ENCODE peak calls at places on chromosomes 11 and 22, in nine cellular contexts. C is A549, G is HCT116, M is SK-N-SH, H is K562, T is GM23338, E is HepG2, V is Panc1, Z is GM12878. L is an unnamed sample.

GRCh38 chr11:44946268-44946667 is 4.4 kb downstream of the TP53I11 start:
- DNase-seq in Z (no peak), C (no peak), T (no peak), M (no peak), H (no peak), V (no peak), G (no peak), E (no peak), L (no peak)

GRCh38 chr11:62980133-62980760 is 4.5 kb downstream of the SLC22A6 start:
- DNase-seq in E (no peak), C (no peak), G (no peak), T (peak), V (no peak), M (no peak), Z (no peak), H (no peak), L (no peak)

GRCh38 chr11:123072279-123072678 is 10.3 kb upstream of the HSPA8 start:
- DNase-seq in E (no peak), Z (no peak), H (no peak), T (no peak), G (no peak), M (no peak), C (no peak), V (no peak), L (no peak)

GRCh38 chr11:77377734-77378133 is 76.2 kb upstream of the GDPD4 start:
- DNase-seq in T (no peak), H (no peak), G (no peak), M (no peak), E (no peak), Z (no peak), V (no peak), C (no peak), L (no peak)

GRCh38 chr11:85737738-85738137 is 51.7 kb upstream of the CCDC89 start:
- DNase-seq in Z (no peak), E (no peak), C (no peak), T (no peak), G (no peak), M (no peak), H (no peak), V (no peak), L (peak)

GRCh38 chr11:2305862-2306823 is 4.3 kb downstream of the TSPAN32 start:
- DNase-seq in Z (no peak), C (no peak), H (no peak), G (no peak), E (no peak), T (no peak), M (peak), V (no peak), L (peak)

GRCh38 chr11:128563308-128563707 is 24.1 kb downstream of the ETS1 start:
- DNase-seq in V (no peak), M (no peak), E (no peak), T (no peak), Z (no peak), H (no peak), G (no peak), C (no peak), L (no peak)

GRCh38 chr11:77752518-77752917 is 68.0 kb downstream of the RSF1 start:
- DNase-seq in Z (no peak), T (peak), E (no peak), M (no peak), H (no peak), C (no peak), V (no peak), G (no peak), L (no peak)

GRCh38 chr11:90911192-90911591 is 688.3 kb upstream of the CHORDC1 start:
- DNase-seq in T (no peak), C (no peak), Z (no peak), H (no peak), E (no peak), M (no peak), G (no peak), V (no peak), L (no peak)

GRCh38 chr11:4044971-4045646 is 49.5 kb upstream of the RRM1 start:
- DNase-seq in E (peak), M (no peak), V (no peak), C (no peak), H (no peak), Z (no peak), T (no peak), G (no peak), L (no peak)

GRCh38 chr11:44223261-44223660 is 86.7 kb downstream of the ALX4 start:
- DNase-seq in C (no peak), G (no peak), H (no peak), E (no peak), M (no peak), V (no peak), Z (no peak), T (no peak), L (no peak)

GRCh38 chr11:79081441-79082124 is 359.2 kb downstream of the TENM4 start:
- DNase-seq in C (no peak), H (no peak), G (no peak), Z (no peak), V (no peak), T (no peak), M (no peak), E (no peak), L (no peak)

GRCh38 chr22:45644714-45645113 is 26.9 kb upstream of the ATXN10 start:
- DNase-seq in Z (no peak), E (no peak), M (no peak), C (no peak), G (no peak), T (no peak), H (no peak), V (no peak), L (no peak)

GRCh38 chr11:78244080-78244479 is 55.4 kb downstream of the USP35 start:
- DNase-seq in V (no peak), Z (no peak), M (no peak), E (no peak), C (no peak), T (no peak), G (no peak), H (no peak), L (no peak)

GRCh38 chr11:20626279-20626678 is 26.9 kb downstream of the SLC6A5 start:
- DNase-seq in E (no peak), G (no peak), H (no peak), Z (no peak), T (no peak), C (no peak), V (no peak), M (no peak), L (no peak)

GRCh38 chr22:37624017-37624365 is 15.4 kb downstream of the GGA1 start:
- DNase-seq in M (no peak), E (no peak), T (no peak), G (no peak), Z (no peak), C (no peak), H (no peak), V (no peak), L (no peak)

GRCh38 chr22:30222321-30222720 is 24.2 kb downstream of the LIF start:
- DNase-seq in C (no peak), V (no peak), G (no peak), H (no peak), E (no peak), T (no peak), M (no peak), Z (no peak), L (no peak)

GRCh38 chr22:29813563-29813962 is 24.5 kb downstream of the ASCC2 start:
- DNase-seq in V (no peak), M (no peak), C (peak), G (peak), H (peak), T (peak), Z (no peak), E (no peak), L (no peak)

GRCh38 chr11:134662629-134663360 is 250.8 kb upstream of the B3GAT1 start:
- DNase-seq in C (no peak), G (no peak), H (no peak), V (no peak), M (no peak), T (no peak), Z (no peak), E (no peak), L (no peak)

GRCh38 chr11:3950996-3951662 is 95.7 kb downstream of the STIM1 start:
- DNase-seq in T (peak), G (no peak), Z (no peak), M (no peak), C (peak), V (no peak), E (peak), H (no peak), L (no peak)

GRCh38 chr11:12223771-12224536 is 113.6 kb downstream of the MICAL2 start:
- DNase-seq in Z (no peak), T (no peak), G (no peak), V (no peak), E (no peak), C (no peak), H (no peak), M (no peak), L (no peak)

GRCh38 chr11:19284881-19285280 is 44.1 kb upstream of the E2F8 start:
- DNase-seq in H (no peak), Z (no peak), M (no peak), E (no peak), V (no peak), C (no peak), T (no peak), G (no peak), L (no peak)

GRCh38 chr11:133122260-133122659 is 410.0 kb downstream of the OPCML start:
- DNase-seq in M (no peak), C (no peak), G (no peak), E (no peak), Z (no peak), V (no peak), H (no peak), T (peak), L (no peak)

GRCh38 chr22:29309332-29310064 is 3.0 kb downstream of the GAS2L1 start:
- DNase-seq in H (peak), G (no peak), E (no peak), T (no peak), V (no peak), C (no peak), M (peak), Z (no peak), L (no peak)

GRCh38 chr11:12066056-12066798 is 44.2 kb upstream of the MICAL2 start:
- DNase-seq in G (peak), H (no peak), M (no peak), T (no peak), V (peak), E (peak), Z (no peak), C (peak), L (no peak)

GRCh38 chr22:35839811-35840739 is 122.4 kb downstream of the APOL5 start:
- DNase-seq in G (peak), T (peak), M (peak), C (peak), Z (no peak), H (peak), E (no peak), V (peak), L (no peak)

GRCh38 chr11:83007909-83008580 is 63.7 kb downstream of the RAB30 start:
- DNase-seq in C (no peak), H (peak), T (peak), E (peak), G (no peak), V (no peak), M (peak), Z (no peak), L (no peak)

GRCh38 chr11:108947654-108948570 is 283.0 kb downstream of the DDX10 start:
- DNase-seq in E (no peak), T (no peak), C (peak), Z (no peak), G (no peak), M (no peak), H (no peak), V (no peak), L (no peak)

GRCh38 chr22:38704568-38705234 is 1.0 kb upstream of the GTPBP1 start:
- DNase-seq in T (no peak), G (no peak), Z (no peak), H (no peak), E (peak), V (no peak), M (no peak), C (no peak), L (no peak)

GRCh38 chr22:20117656-20118571 is 888 bp upstream of the TRMT2A start:
- DNase-seq in T (peak), M (no peak), E (no peak), G (no peak), Z (no peak), C (no peak), V (no peak), H (peak), L (peak)

GRCh38 chr22:37263966-37264887 is 18.1 kb upstream of the CYTH4 start:
- DNase-seq in C (peak), H (no peak), E (no peak), G (no peak), Z (no peak), V (no peak), T (no peak), M (no peak), L (no peak)

GRCh38 chr22:23403152-23403719 is 176.9 kb downstream of the IGLL1 start:
- DNase-seq in E (no peak), C (no peak), T (no peak), G (no peak), H (peak), Z (no peak), M (no peak), V (no peak), L (no peak)

GRCh38 chr11:6968816-6969215 is 42.6 kb downstream of the ZNF215 start:
- DNase-seq in G (no peak), V (no peak), E (no peak), Z (no peak), T (no peak), M (no peak), C (no peak), H (no peak), L (no peak)

GRCh38 chr11:45485070-45485716 is 180.2 kb downstream of the CHST1 start:
- DNase-seq in H (no peak), G (peak), E (peak), T (peak), V (no peak), M (no peak), Z (no peak), C (no peak), L (no peak)

GRCh38 chr11:128453444-128454336 is 133.7 kb downstream of the ETS1 start:
- DNase-seq in M (no peak), C (no peak), H (no peak), E (no peak), Z (no peak), V (peak), T (no peak), G (no peak), L (no peak)

GRCh38 chr11:104830508-104830907 is 67.8 kb downstream of the CASP12 start:
- DNase-seq in V (no peak), G (no peak), E (no peak), Z (no peak), T (no peak), H (no peak), C (no peak), M (no peak), L (no peak)

GRCh38 chr22:31098633-31099110 is 8.7 kb downstream of the SELENOM start:
- DNase-seq in T (peak), M (peak), H (peak), G (no peak), V (no peak), C (no peak), E (no peak), Z (no peak), L (no peak)

GRCh38 chr11:128678017-128678416 is 15.9 kb upstream of the FLI1 start:
- DNase-seq in Z (no peak), G (no peak), H (no peak), T (no peak), V (no peak), E (no peak), M (no peak), C (no peak), L (no peak)

GRCh38 chr11:33928564-33928963 is 36.7 kb upstream of the LMO2 start:
- DNase-seq in G (no peak), M (no peak), H (no peak), C (no peak), Z (no peak), E (no peak), V (no peak), T (no peak), L (no peak)

GRCh38 chr11:33933607-33934006 is 41.7 kb upstream of the LMO2 start:
- DNase-seq in T (no peak), H (no peak), E (no peak), C (no peak), G (no peak), Z (no peak), V (no peak), M (no peak), L (no peak)

GRCh38 chr11:33932721-33933120 is 40.8 kb upstream of the LMO2 start:
- DNase-seq in E (no peak), G (no peak), M (no peak), T (no peak), H (peak), V (no peak), Z (no peak), C (no peak), L (no peak)

GRCh38 chr11:33931032-33931431 is 39.2 kb upstream of the LMO2 start:
- DNase-seq in Z (no peak), C (no peak), E (no peak), T (no peak), M (no peak), G (no peak), V (no peak), H (no peak), L (no peak)

GRCh38 chr11:33930317-33931021 is 38.6 kb upstream of the LMO2 start:
- DNase-seq in G (no peak), H (no peak), E (no peak), T (no peak), M (no peak), C (no peak), V (no peak), Z (no peak), L (peak)
- TF ChIP-seq REST in G (no peak), H (no peak), E (no peak), T (no peak), M (no peak), C (no peak), V (no peak), Z (no peak), L (peak)

DNA sequence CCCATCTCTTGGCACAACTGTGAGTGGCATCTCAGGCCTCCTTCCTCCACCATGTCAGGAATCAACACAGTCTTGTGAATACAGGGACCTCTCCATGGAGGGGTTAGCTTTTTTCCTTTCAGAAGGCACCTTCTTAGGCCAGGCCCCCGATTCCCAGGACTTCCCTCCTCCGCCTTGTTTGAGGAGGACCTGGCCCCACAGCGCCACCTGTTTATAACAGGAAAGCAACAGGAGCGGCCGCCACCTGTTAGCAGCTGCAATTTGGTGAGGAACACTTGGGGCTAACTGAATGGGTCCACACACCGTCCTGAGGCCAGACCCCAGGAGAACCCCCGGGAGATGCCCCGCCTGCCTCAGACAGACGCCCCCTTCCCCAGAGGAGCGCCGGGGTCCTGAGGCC is 3.8 kb upstream of the PKP3 start:
- DNase-seq in E (peak), V (no peak), M (no peak), T (peak), H (peak), Z (no peak), C (no peak), G (peak), L (no peak)
- TF ChIP-seq CTCF in E (peak), V (no peak), M (no peak), T (peak), H (peak), Z (no peak), C (no peak), G (peak), L (no peak)

DNA sequence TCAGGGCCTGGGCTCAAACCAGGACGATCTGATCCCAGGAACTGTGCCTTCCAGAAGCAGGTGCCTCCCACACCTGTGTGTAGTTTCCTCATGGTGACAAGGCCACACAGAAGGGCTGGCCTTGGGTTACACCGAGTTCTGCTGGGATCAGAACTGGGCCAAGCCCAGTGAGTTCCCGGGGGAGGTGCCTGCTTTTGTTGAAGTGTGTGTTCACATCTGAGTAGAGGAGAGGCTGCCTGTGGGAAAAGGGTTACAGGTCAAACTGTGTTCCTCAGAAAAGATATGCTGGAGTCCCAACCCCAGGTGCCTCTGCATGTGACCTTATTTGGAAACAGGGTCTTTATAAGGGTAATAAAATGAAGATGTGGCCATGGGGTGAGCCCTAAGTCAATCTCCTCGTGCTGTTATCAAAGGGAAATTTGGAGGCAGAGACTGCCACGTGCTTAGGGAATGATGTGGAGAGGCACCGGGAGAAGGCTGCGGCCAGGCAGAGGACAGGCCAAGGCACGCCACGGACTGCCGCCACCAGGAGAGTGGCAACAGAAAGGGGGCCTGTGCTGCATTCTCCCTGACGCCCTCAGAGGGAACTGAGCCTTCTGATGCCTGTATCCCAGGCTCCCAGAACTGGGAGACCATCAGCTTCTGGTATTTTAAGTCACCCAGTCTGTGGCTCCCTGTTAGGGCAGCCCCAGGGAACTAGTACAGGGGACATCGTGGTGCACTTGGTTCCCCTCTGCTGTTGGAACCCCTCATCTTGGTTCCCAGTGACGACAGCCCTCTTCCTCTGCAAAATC is 158.8 kb downstream of the CACNA1I start:
- DNase-seq in E (no peak), M (no peak), H (no peak), V (no peak), C (no peak), Z (no peak), T (no peak), G (no peak), L (no peak)
- H3K4me3 ChIP-seq in E (no peak), M (no peak), H (no peak), V (no peak), C (no peak), Z (no peak), T (no peak), G (no peak), L (no peak)

GRCh38 chr11:5593146-5593545 is 3.3 kb upstream of the TRIM6 start:
- DNase-seq in M (no peak), V (no peak), E (no peak), G (no peak), C (no peak), Z (no peak), H (no peak), T (no peak), L (no peak)

GRCh38 chr11:5592615-5593014 is 3.8 kb upstream of the TRIM6 start:
- DNase-seq in M (no peak), H (no peak), C (no peak), G (no peak), T (no peak), Z (no peak), V (no peak), E (no peak), L (no peak)

GRCh38 chr11:5600374-5600851 is 4.0 kb downstream of the TRIM6 start:
- DNase-seq in V (peak), C (peak), E (peak), T (peak), M (peak), H (peak), Z (peak), G (peak), L (peak)

GRCh38 chr11:5597953-5598352 is 1.5 kb downstream of the TRIM6 start:
- DNase-seq in M (no peak), Z (no peak), H (no peak), C (no peak), G (no peak), E (no peak), V (no peak), T (peak), L (no peak)

GRCh38 chr11:5596611-5597201 is at the start of gene TRIM6:
- DNase-seq in T (peak), Z (no peak), G (no peak), V (no peak), C (peak), E (no peak), H (peak), M (no peak), L (peak)
- TF ChIP-seq REST in T (no peak), Z (no peak), G (no peak), V (peak), C (no peak), E (no peak), H (no peak), M (no peak), L (no peak)

GRCh38 chr11:60098508-60098907 is 10.0 kb downstream of the MS4A2 start:
- DNase-seq in G (no peak), H (no peak), M (no peak), E (peak), C (peak), Z (no peak), T (no peak), V (no peak), L (no peak)

GRCh38 chr11:60100511-60100910 is 12.0 kb downstream of the MS4A2 start:
- DNase-seq in V (no peak), M (no peak), E (no peak), C (no peak), G (no peak), H (no peak), Z (no peak), T (no peak), L (no peak)

GRCh38 chr11:60095477-60096120 is 7.1 kb downstream of the MS4A2 start:
- DNase-seq in E (no peak), G (no peak), Z (no peak), V (no peak), T (no peak), C (no peak), M (no peak), H (no peak), L (no peak)
- TF ChIP-seq CTCF in E (no peak), G (no peak), Z (no peak), V (no peak), T (no peak), C (no peak), M (no peak), H (no peak), L (no peak)